ENCODE peak calls at places on chromosomes 12 and 14, in seven cellular contexts. Q is RCC 7860; S is GM12892; I is H9; K is H4; O is midbrain; R is activated naive CD4-positive, alpha-beta T cell treated with anti-CD3 and anti-CD28 coated beads for 36 hours. F is an unnamed sample.

GRCh38 chr14:67411820-67412421 is at the start of gene PLEK2:
- DNase-seq in Q (peak), S (no peak), I (no peak), K (no peak), O (no peak), R (peak), F (no peak)

GRCh38 chr12:3381059-3382047 is 109.7 kb upstream of the PRMT8 start:
- DNase-seq in Q (no peak), S (no peak), I (no peak), K (no peak), O (no peak), R (no peak), F (no peak)

GRCh38 chr14:72582582-72582981 is 311.3 kb downstream of the DPF3 start:
- DNase-seq in Q (no peak), S (no peak), I (no peak), K (no peak), O (no peak), R (peak), F (no peak)

GRCh38 chr12:131454418-131455217 is 256.3 kb upstream of the SFSWAP start:
- DNase-seq in Q (peak), S (peak), I (peak), K (no peak), O (peak), R (peak), F (no peak)

GRCh38 chr12:12614342-12614741 is 2.7 kb downstream of the CREBL2 start:
- DNase-seq in Q (no peak), S (no peak), I (no peak), K (no peak), O (no peak), R (no peak), F (no peak)

GRCh38 chr14:67240168-67240932 is 885 bp upstream of the PALS1 start:
- DNase-seq in Q (peak), S (no peak), I (peak), K (peak), O (peak), R (peak), F (no peak)

GRCh38 chr12:98471085-98471484 is 44.3 kb upstream of the TMPO start:
- DNase-seq in Q (no peak), S (no peak), I (no peak), K (no peak), O (no peak), R (no peak), F (no peak)

GRCh38 chr12:131147894-131148293 is 194.2 kb downstream of the ADGRD1 start:
- DNase-seq in Q (no peak), S (no peak), I (no peak), K (no peak), O (no peak), R (no peak), F (no peak)

GRCh38 chr12:101181776-101182175 is 28.3 kb downstream of the SLC5A8 start:
- DNase-seq in Q (no peak), S (no peak), I (no peak), K (no peak), O (no peak), R (no peak), F (no peak)

GRCh38 chr14:99560946-99561683 is 42.9 kb downstream of the CCDC85C start:
- DNase-seq in Q (no peak), S (no peak), I (no peak), K (peak), O (no peak), R (no peak), F (no peak)

GRCh38 chr14:89198544-89199329 is 218.3 kb downstream of the FOXN3 start:
- DNase-seq in Q (no peak), S (no peak), I (no peak), K (no peak), O (no peak), R (no peak), F (no peak)

GRCh38 chr12:107873223-107873622 is 98.7 kb downstream of the ASCL4 start:
- DNase-seq in Q (no peak), S (no peak), I (peak), K (no peak), O (no peak), R (no peak), F (no peak)

GRCh38 chr12:123269980-123270379 is 1.7 kb downstream of the CDK2AP1 start:
- DNase-seq in Q (no peak), S (no peak), I (no peak), K (no peak), O (peak), R (no peak), F (peak)

GRCh38 chr12:121013715-121014114 is 2.6 kb downstream of the C12orf43 start:
- DNase-seq in Q (no peak), S (no peak), I (no peak), K (no peak), O (no peak), R (no peak), F (no peak)

GRCh38 chr14:75158843-75159614 is 17.4 kb downstream of the TMED10 start:
- DNase-seq in Q (no peak), S (no peak), I (no peak), K (no peak), O (no peak), R (no peak), F (no peak)

GRCh38 chr14:68580676-68581075 is 212.2 kb downstream of the ZFP36L1 start:
- DNase-seq in Q (no peak), S (no peak), I (no peak), K (no peak), O (no peak), R (no peak), F (peak)

GRCh38 chr14:30559638-30560071 is 697 bp downstream of the G2E3 start:
- DNase-seq in Q (peak), S (no peak), I (no peak), K (peak), O (no peak), R (peak), F (no peak)

F was measured in chondrocyte.